ENCODE peak calls at places on chromosomes 11 and 22, in six cellular contexts. C, A, D, N, M and H are unnamed samples.

GRCh38 chr22:49354516-49355205 is 473.0 kb downstream of the BRD1 start:
- DNase-seq in M (no peak), N (no peak), C (no peak), A (no peak), D (no peak), H (no peak)

GRCh38 chr11:66336234-66337102 is at the start of gene RIN1:
- DNase-seq in C (peak), D (peak), A (no peak), M (peak), N (peak), H (peak)

GRCh38 chr11:35951659-35952058 is 7.8 kb downstream of the LDLRAD3 start:
- DNase-seq in N (no peak), D (no peak), C (no peak), M (no peak), A (no peak), H (peak)

GRCh38 chr22:46421272-46421671 is 85.8 kb downstream of the TRMU start:
- DNase-seq in N (peak), M (no peak), C (no peak), D (no peak), A (no peak), H (no peak)

GRCh38 chr22:27642104-27642800 is 159.3 kb downstream of the MN1 start:
- DNase-seq in A (peak), M (peak), C (no peak), N (no peak), D (no peak), H (no peak)

GRCh38 chr22:31818481-31819392 is 64.9 kb downstream of the DEPDC5 start:
- DNase-seq in C (no peak), M (no peak), A (no peak), D (peak), N (peak), H (no peak)

GRCh38 chr11:116317212-116317611 is 455.6 kb downstream of the BUD13 start:
- DNase-seq in N (no peak), A (no peak), C (no peak), D (no peak), M (no peak), H (no peak)

GRCh38 chr11:19410032-19410431 is 169.3 kb upstream of the E2F8 start:
- DNase-seq in N (no peak), C (no peak), D (no peak), A (no peak), M (no peak), H (no peak)

GRCh38 chr11:130629039-130629438 is 180.6 kb downstream of the ADAMTS15 start:
- DNase-seq in N (no peak), C (no peak), M (no peak), D (peak), A (no peak), H (no peak)

GRCh38 chr22:19889951-19890350 is 35.3 kb upstream of the GNB1L start:
- DNase-seq in D (no peak), M (no peak), C (no peak), N (peak), A (no peak), H (no peak)

GRCh38 chr11:294795-295194 is 4.5 kb downstream of the IFITM5 start:
- DNase-seq in N (no peak), C (no peak), A (no peak), M (no peak), D (no peak), H (no peak)

GRCh38 chr22:39938509-39938908 is 21.7 kb upstream of the TMA7B start:
- DNase-seq in D (no peak), N (peak), C (no peak), A (no peak), M (no peak), H (no peak)

GRCh38 chr11:87871071-87871470 is 304.2 kb downstream of the RAB38 start:
- DNase-seq in A (no peak), D (no peak), C (no peak), M (no peak), N (no peak), H (no peak)

GRCh38 chr11:42249401-42249800 is 789.9 kb upstream of the LRRC4C start:
- DNase-seq in N (no peak), A (no peak), D (no peak), C (no peak), M (no peak), H (no peak)

GRCh38 chr11:122285021-122285420 is 169.0 kb upstream of the BLID start:
- DNase-seq in C (no peak), A (no peak), D (no peak), N (no peak), M (no peak), H (no peak)

GRCh38 chr11:78470861-78471442 is 53.3 kb upstream of the GAB2 start:
- DNase-seq in C (no peak), A (no peak), D (no peak), M (no peak), N (no peak), H (no peak)

GRCh38 chr22:47276219-47276843 is 513.9 kb downstream of the TBC1D22A start:
- DNase-seq in N (no peak), C (peak), A (no peak), D (peak), M (no peak), H (no peak)

GRCh38 chr22:29456211-29456671 is 17.9 kb downstream of the RFPL1 start:
- DNase-seq in D (peak), A (no peak), C (no peak), N (no peak), M (peak), H (no peak)

GRCh38 chr11:67238894-67239794 is 27.1 kb upstream of the GRK2 start:
- DNase-seq in C (no peak), N (no peak), M (peak), D (peak), A (no peak), H (no peak)

GRCh38 chr22:50686794-50687193 is 14.2 kb downstream of the SHANK3 start:
- DNase-seq in N (no peak), M (no peak), C (no peak), A (no peak), D (no peak), H (no peak)

GRCh38 chr11:109480251-109480650 is 58.3 kb downstream of the C11orf87 start:
- DNase-seq in M (no peak), D (no peak), A (no peak), C (no peak), N (no peak), H (no peak)

GRCh38 chr11:13298765-13299164 is 21.2 kb downstream of the BMAL1 start:
- DNase-seq in M (no peak), A (no peak), N (no peak), C (no peak), D (no peak), H (no peak)

GRCh38 chr11:18248561-18248960 is at the start of gene SAA2:
- DNase-seq in D (peak), N (no peak), M (no peak), A (no peak), C (no peak), H (no peak)

GRCh38 chr22:17570851-17571631 is 7.7 kb downstream of the SLC25A18 start:
- DNase-seq in A (no peak), M (no peak), N (no peak), D (peak), C (no peak), H (no peak)

GRCh38 chr22:42000466-42000865 is 1.9 kb downstream of the WBP2NL start:
- DNase-seq in D (no peak), N (no peak), A (no peak), M (no peak), C (no peak), H (no peak)

GRCh38 chr11:71454470-71455113 is 1.6 kb downstream of the NADSYN1 start:
- DNase-seq in D (no peak), C (no peak), A (no peak), M (no peak), N (no peak), H (no peak)

GRCh38 chr11:25734592-25735211 is 597.2 kb upstream of the ANO3 start:
- DNase-seq in C (no peak), N (no peak), A (peak), M (peak), D (peak), H (no peak)

GRCh38 chr22:20884454-20884853 is 25.6 kb downstream of the SNAP29 start:
- DNase-seq in M (no peak), N (no peak), A (no peak), D (no peak), C (no peak), H (no peak)

GRCh38 chr11:15118431-15118830 is 3.7 kb downstream of the INSC start:
- DNase-seq in N (no peak), A (no peak), D (no peak), C (no peak), M (no peak), H (no peak)

GRCh38 chr11:72001255-72001654 is 2.5 kb downstream of the IL18BP start:
- DNase-seq in D (no peak), C (no peak), N (no peak), A (no peak), M (no peak), H (no peak)

GRCh38 chr22:17891427-17892167 is 117.3 kb upstream of the BID start:
- DNase-seq in A (no peak), N (no peak), D (no peak), C (no peak), M (peak), H (no peak)

GRCh38 chr11:115616941-115617340 is 112.7 kb upstream of the CADM1 start:
- DNase-seq in M (peak), A (no peak), D (peak), N (no peak), C (peak), H (no peak)

GRCh38 chr11:124869856-124870387 is 4.7 kb downstream of the ROBO3 start:
- DNase-seq in C (no peak), M (no peak), N (no peak), A (no peak), D (no peak), H (no peak)

GRCh38 chr11:95337972-95338429 is 107.0 kb upstream of the SESN3 start:
- DNase-seq in C (no peak), D (no peak), A (no peak), M (no peak), N (no peak), H (no peak)

GRCh38 chr11:60625262-60625661 is 74.2 kb upstream of the MS4A8 start:
- DNase-seq in C (no peak), N (no peak), D (peak), M (peak), A (no peak), H (no peak)

GRCh38 chr11:88406871-88407270 is 69.3 kb upstream of the CTSC start:
- DNase-seq in M (no peak), A (no peak), D (no peak), C (no peak), N (no peak), H (no peak)